ENCODE peak calls at places on chromosomes 7 and 10, in six cellular contexts. T is fibroblast of lung; Z is tibial nerve; H is neural progenitor cell; G is IMR-90; P is CD8-positive, alpha-beta T cell. C is an unnamed sample. For H3K9me3, the result is how much of the 10 kb centered on the place peaks cover.

GRCh38 chr10:30827531-30828120 is 198.1 kb upstream of the LYZL2 start:
- DNase-seq in T (peak), Z (no peak), H (no peak), G (peak), P (no peak), C (no peak)

GRCh38 chr10:94361161-94361794 is 1.5 kb downstream of the NOC3L start:
- DNase-seq in T (peak), Z (peak), H (no peak), G (no peak), P (no peak), C (no peak)

GRCh38 chr10:28089467-28089866 is 90.6 kb upstream of the ODAD2 start:
- DNase-seq in T (peak), Z (no peak), H (no peak), G (peak), P (no peak), C (no peak)

GRCh38 chr10:106226831-106227230 is 937.7 kb downstream of the SORCS1 start:
- DNase-seq in T (no peak), Z (no peak), H (no peak), G (no peak), P (no peak), C (no peak)

GRCh38 chr7:55493416-55493815 is 78.9 kb downstream of the VOPP1 start:
- DNase-seq in T (peak), Z (no peak), H (no peak), G (peak), P (no peak), C (no peak)

GRCh38 chr7:28024786-28025334 is 155.7 kb downstream of the JAZF1 start:
- DNase-seq in T (peak), Z (no peak), H (no peak), G (no peak), P (no peak), C (no peak)

GRCh38 chr7:116021237-116021636 is 9.3 kb downstream of the TFEC start:
- DNase-seq in T (no peak), Z (no peak), H (no peak), G (no peak), P (no peak), C (no peak)

GRCh38 chr7:157016352-157017041 is 6.0 kb upstream of the MNX1 start:
- DNase-seq in T (no peak), Z (no peak), H (peak), G (no peak), P (no peak), C (no peak)

GRCh38 chr10:111316607-111317006 is 239.8 kb downstream of the ADRA2A start:
- DNase-seq in T (no peak), Z (no peak), H (peak), G (no peak), P (no peak), C (no peak)

GRCh38 chr10:4770766-4771553 is 55.0 kb upstream of the AKR1E2 start:
- DNase-seq in T (peak), Z (no peak), H (no peak), G (peak), P (no peak), C (no peak)

GRCh38 chr7:44079221-44080021 is 2.9 kb downstream of the POLM start:
- DNase-seq in T (no peak), Z (no peak), H (no peak), G (no peak), P (no peak), C (no peak)

GRCh38 chr10:44385726-44386438 is 985 bp upstream of the CXCL12 start:
- DNase-seq in T (no peak), Z (no peak), H (peak), G (no peak), P (no peak), C (no peak)

GRCh38 chr10:119111968-119112515 is 8.1 kb downstream of the DENND10 start:
- DNase-seq in T (peak), Z (no peak), H (no peak), G (peak), P (no peak), C (no peak)

GRCh38 chr7:150401424-150401790 is 22.3 kb downstream of the ZNF775 start:
- DNase-seq in T (no peak), Z (no peak), H (no peak), G (no peak), P (no peak), C (no peak)

GRCh38 chr10:43077421-43078171 is 727 bp downstream of the RET start:
- DNase-seq in T (no peak), Z (no peak), H (peak), G (no peak), P (no peak), C (peak)

GRCh38 chr7:128032605-128033235 is 1.5 kb upstream of the LRRC4 start:
- DNase-seq in T (peak), Z (no peak), H (no peak), G (peak), P (peak), C (no peak)

GRCh38 chr10:91201213-91201996 is 19.1 kb upstream of the PCGF5 start:
- DNase-seq in T (no peak), Z (no peak), H (no peak), G (no peak), P (no peak), C (no peak)

GRCh38 chr7:88169717-88170320 is 50.0 kb downstream of the SRI start:
- DNase-seq in T (no peak), Z (no peak), H (peak), G (peak), P (no peak), C (no peak)
- TF ChIP-seq CTCF in T (peak), Z (peak), H (peak), G (peak), P (peak), C (no peak)

GRCh38 chr7:25752169-25752568 is 399.8 kb upstream of the NFE2L3 start:
- DNase-seq in T (no peak), Z (no peak), H (no peak), G (no peak), P (no peak), C (no peak)

GRCh38 chr7:25753837-25754236 is 398.2 kb upstream of the NFE2L3 start:
- DNase-seq in T (no peak), Z (no peak), H (no peak), G (no peak), P (no peak), C (no peak)

GRCh38 chr7:25754333-25754732 is 397.7 kb upstream of the NFE2L3 start:
- DNase-seq in T (no peak), Z (peak), H (no peak), G (no peak), P (no peak), C (no peak)

GRCh38 chr7:25754751-25755150 is 397.2 kb upstream of the NFE2L3 start:
- DNase-seq in T (no peak), Z (no peak), H (no peak), G (no peak), P (no peak), C (no peak)

GRCh38 chr7:25752967-25753791 is 398.8 kb upstream of the NFE2L3 start:
- DNase-seq in T (peak), Z (peak), H (peak), G (no peak), P (no peak), C (no peak)
- H3K4me3 ChIP-seq in T (no peak), Z (no peak), H (no peak), G (no peak), P (no peak), C (no peak)

GRCh38 chr7:106276513-106276912 is 8.3 kb downstream of the NAMPT start:
- DNase-seq in T (no peak), Z (no peak), H (no peak), G (no peak), P (no peak), C (no peak)
- H3K9me3 ChIP-seq in T (under half), Z (under half), H (under half), G (under half), P (under half), C (under half)

GRCh38 chr7:38367301-38367700 is 93.9 kb upstream of the TARP start:
- DNase-seq in T (peak), Z (no peak), H (no peak), G (no peak), P (no peak), C (no peak)

GRCh38 chr7:38369816-38370493 is 96.5 kb upstream of the TARP start:
- DNase-seq in T (peak), Z (peak), H (peak), G (peak), P (peak), C (peak)

GRCh38 chr7:38373155-38373554 is 99.7 kb upstream of the TARP start:
- DNase-seq in T (no peak), Z (no peak), H (no peak), G (no peak), P (no peak), C (no peak)

GRCh38 chr7:38368191-38368605 is 94.8 kb upstream of the TARP start:
- DNase-seq in T (peak), Z (peak), H (peak), G (peak), P (peak), C (peak)
- TF ChIP-seq CTCF in T (peak), Z (no peak), H (peak), G (peak), P (peak), C (peak)

GRCh38 chr10:12710157-12710556 is 291.4 kb downstream of the CCDC3 start:
- DNase-seq in T (no peak), Z (no peak), H (no peak), G (no peak), P (no peak), C (no peak)

GRCh38 chr10:12708921-12709320 is 292.6 kb downstream of the CCDC3 start:
- DNase-seq in T (peak), Z (no peak), H (no peak), G (peak), P (no peak), C (no peak)

GRCh38 chr10:12711344-12711708 is 290.2 kb downstream of the CCDC3 start:
- DNase-seq in T (no peak), Z (no peak), H (no peak), G (no peak), P (no peak), C (no peak)

GRCh38 chr10:12710594-12711343 is 290.7 kb downstream of the CCDC3 start:
- DNase-seq in T (peak), Z (peak), H (peak), G (peak), P (peak), C (peak)

GRCh38 chr10:12709516-12709915 is 292.0 kb downstream of the CCDC3 start:
- DNase-seq in T (peak), Z (no peak), H (no peak), G (peak), P (no peak), C (no peak)
- H3K4me3 ChIP-seq in T (no peak), Z (no peak), H (no peak), G (no peak), P (no peak), C (no peak)

GRCh38 chr7:90769036-90769435 is 172.9 kb downstream of the CDK14 start:
- DNase-seq in T (no peak), Z (no peak), H (no peak), G (peak), P (no peak), C (no peak)
- H3K9me3 ChIP-seq in T (under half), Z (under half), H (under half), G (under half), P (under half), C (under half)

DNA sequence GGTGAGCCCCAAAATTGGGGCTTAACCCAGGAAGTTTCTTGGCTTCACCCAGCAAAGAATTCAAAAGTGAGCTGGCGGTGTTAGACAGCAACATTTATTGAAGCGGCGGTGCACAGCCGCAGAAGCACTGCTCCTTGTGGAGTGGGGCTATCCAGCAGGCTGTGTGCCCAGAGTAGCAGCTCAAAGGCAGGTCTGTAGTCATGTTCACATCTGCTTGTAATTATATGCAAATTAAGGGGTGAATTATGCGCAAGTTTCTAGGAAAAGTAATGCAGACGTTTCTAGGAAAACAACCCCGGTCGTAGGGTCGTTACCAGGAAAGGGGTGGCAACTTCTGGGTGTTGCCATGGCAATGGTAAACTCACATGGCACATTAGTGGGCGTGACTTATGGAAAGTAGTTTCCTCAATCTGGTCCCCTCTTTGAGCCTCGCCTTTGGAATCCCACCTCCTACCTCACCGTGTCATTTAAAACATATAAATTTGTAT is 13.7 kb upstream of the KBTBD2 start:
- DNase-seq in T (peak), Z (peak), H (peak), G (peak), P (peak), C (peak)
- TF ChIP-seq CTCF in T (no peak), Z (no peak), H (no peak), G (no peak), P (no peak), C (no peak)

DNA sequence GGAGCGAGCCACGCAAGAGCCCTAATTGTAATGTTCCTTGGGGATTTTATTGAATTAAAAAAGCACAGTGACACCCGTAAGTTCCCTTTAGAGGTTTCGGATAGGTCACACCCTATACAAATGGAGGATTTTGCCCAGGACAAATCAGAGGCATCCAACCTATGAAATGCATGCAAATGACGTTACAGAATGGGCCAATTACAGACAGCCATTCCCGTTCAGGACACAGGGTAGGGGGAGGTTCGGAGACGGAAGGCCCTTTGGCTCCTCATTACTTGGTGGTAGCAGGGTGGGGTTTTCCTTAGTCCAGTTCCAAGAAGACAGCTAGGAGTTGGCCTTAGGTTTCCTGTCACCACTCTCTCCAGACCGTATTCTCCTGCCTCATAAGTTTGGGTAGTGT is 754.1 kb downstream of the IPMK start:
- DNase-seq in T (no peak), Z (no peak), H (no peak), G (no peak), P (no peak), C (no peak)
- H3K4me3 ChIP-seq in T (no peak), Z (no peak), H (no peak), G (no peak), P (no peak), C (no peak)

DNA sequence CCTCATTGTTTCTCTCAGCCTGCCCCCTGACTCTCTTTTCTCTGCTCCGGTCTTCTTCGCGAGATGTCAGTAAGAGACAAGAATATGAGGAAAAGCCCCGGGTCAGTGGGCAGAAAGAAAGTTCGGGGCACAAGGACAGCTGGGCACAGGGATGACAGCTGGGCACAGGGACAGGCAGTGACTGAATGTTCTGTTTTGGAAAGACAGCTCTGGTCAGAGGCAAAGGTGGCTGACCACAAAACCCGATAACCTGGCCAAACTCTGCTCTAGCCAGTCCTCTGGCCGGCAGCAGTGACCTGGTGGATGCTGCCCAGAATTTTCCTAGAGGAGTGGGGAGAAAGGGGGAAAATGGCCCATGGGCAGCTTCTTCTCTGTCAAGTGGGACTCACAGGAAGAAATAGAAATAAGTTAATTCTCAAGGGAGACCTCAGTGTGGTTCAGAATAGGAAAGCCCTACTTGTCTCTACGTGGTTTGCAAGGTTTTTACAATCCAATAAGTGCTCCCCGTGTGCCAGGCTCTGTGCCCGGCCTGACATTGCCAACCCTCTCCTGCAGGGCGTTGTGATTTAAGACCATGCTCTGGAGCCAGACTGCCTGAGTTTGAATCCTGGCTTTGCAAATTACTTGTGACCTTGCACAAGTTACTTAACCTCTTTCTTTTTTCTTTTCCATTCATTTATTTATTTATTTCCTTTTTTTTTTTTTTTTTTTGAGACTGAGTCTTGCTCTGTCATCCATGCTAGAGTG is 110.6 kb upstream of the ZNF716 start:
- DNase-seq in T (no peak), Z (no peak), H (no peak), G (no peak), P (no peak), C (no peak)
- H3K9me3 ChIP-seq in T (under half), Z (under half), H (under half), G (under half), P (under half), C (half or more)